ENCODE peak calls at places on chromosome 15, in five cellular contexts. Z is LoVo; Y is stimulated activated CD4-positive, alpha-beta T cell treated with anti-CD3 and anti-CD28 coated beads, Interleukin-12 subunit alpha, Interleukin-12 subunit beta, amount 100 ng/mL, for 4 hours; I is iPS-NIHi11; R is NCI-H69. D is an unnamed sample.

GRCh38 chr15:82624008-82624407 is 23.2 kb downstream of the CPEB1 start:
- DNase-seq in Y (no peak), Z (no peak), I (no peak), R (no peak), D (no peak)

GRCh38 chr15:47674576-47675232 is 42.6 kb upstream of the SEMA6D start:
- DNase-seq in I (no peak), Z (no peak), R (peak), Y (no peak), D (no peak)

GRCh38 chr15:82146990-82147461 is 101.2 kb upstream of the MEX3B start:
- DNase-seq in I (no peak), Z (peak), Y (no peak), R (no peak), D (peak)

GRCh38 chr15:94008101-94009080 is 223.0 kb upstream of the MCTP2 start:
- DNase-seq in I (no peak), Z (no peak), R (no peak), Y (no peak), D (no peak)

GRCh38 chr15:83977992-83978391 is 257.6 kb upstream of the GOLGA6L4 start:
- DNase-seq in Y (no peak), R (no peak), Z (no peak), I (no peak), D (no peak)

GRCh38 chr15:87863152-87863551 is 393.4 kb downstream of the NTRK3 start:
- DNase-seq in I (peak), Y (no peak), Z (no peak), R (no peak), D (peak)

GRCh38 chr15:74664028-74664616 is 31.7 kb downstream of the EDC3 start:
- DNase-seq in R (peak), I (no peak), Z (no peak), Y (no peak), D (no peak)

GRCh38 chr15:60734846-60735245 is 255.9 kb upstream of the ICE2 start:
- DNase-seq in R (no peak), I (no peak), Z (no peak), Y (no peak), D (no peak)

GRCh38 chr15:82986442-82986780 is 401 bp downstream of the RAMAC start:
- DNase-seq in Z (peak), I (peak), R (peak), Y (no peak), D (no peak)

GRCh38 chr15:82850242-82850591 is 40.8 kb downstream of the WHAMM start:
- DNase-seq in R (peak), Y (no peak), I (peak), Z (no peak), D (peak)

GRCh38 chr15:53811530-53811929 is 52.1 kb upstream of the WDR72 start:
- DNase-seq in I (no peak), R (peak), Y (no peak), Z (peak), D (peak)

GRCh38 chr15:96354731-96355560 is 24.4 kb downstream of the NR2F2 start:
- DNase-seq in Y (no peak), I (no peak), R (peak), Z (peak), D (peak)

GRCh38 chr15:49242820-49243219 is 72.8 kb downstream of the GALK2 start:
- DNase-seq in R (no peak), Z (no peak), Y (no peak), I (peak), D (peak)

GRCh38 chr15:25088261-25088790 is 133.5 kb downstream of the SNRPN start:
- DNase-seq in Z (no peak), I (no peak), Y (no peak), R (no peak), D (no peak)

GRCh38 chr15:48560321-48561051 is 85.0 kb downstream of the FBN1 start:
- DNase-seq in Y (no peak), I (no peak), R (no peak), Z (no peak), D (no peak)

GRCh38 chr15:29596266-29596665 is 226.0 kb downstream of the TJP1 start:
- DNase-seq in Z (no peak), Y (no peak), R (peak), I (no peak), D (peak)

GRCh38 chr15:70863450-70864218 is 9.7 kb upstream of the LARP6 start:
- DNase-seq in R (no peak), Z (peak), I (no peak), Y (no peak), D (no peak)

GRCh38 chr15:33310481-33311311 is at the start of gene RYR3:
- DNase-seq in R (peak), Y (no peak), Z (no peak), I (peak), D (peak)

GRCh38 chr15:31452595-31453557 is 126.2 kb downstream of the KLF13 start:
- DNase-seq in R (no peak), I (no peak), Y (no peak), Z (no peak), D (no peak)

GRCh38 chr15:85582719-85583089 is 202.3 kb downstream of the AKAP13 start:
- DNase-seq in I (no peak), R (no peak), Z (no peak), Y (peak), D (peak)

GRCh38 chr15:82056900-82057825 is 11.3 kb upstream of the MEX3B start:
- DNase-seq in I (no peak), Z (no peak), R (peak), Y (no peak), D (no peak)

GRCh38 chr15:89958107-89958805 is 42.9 kb upstream of the ZNF710 start:
- DNase-seq in Z (peak), I (no peak), Y (no peak), R (no peak), D (no peak)

GRCh38 chr15:58515807-58516206 is 84.0 kb downstream of the LIPC start:
- DNase-seq in Y (no peak), Z (no peak), R (no peak), I (no peak), D (peak)

GRCh38 chr15:96345560-96346389 is 15.3 kb downstream of the NR2F2 start:
- DNase-seq in I (no peak), R (peak), Z (no peak), Y (no peak), D (peak)

GRCh38 chr15:69662668-69663000 is 210.0 kb downstream of the RPLP1 start:
- DNase-seq in I (no peak), R (no peak), Z (no peak), Y (no peak), D (no peak)

GRCh38 chr15:83843511-83843910 is 189.6 kb downstream of the ADAMTSL3 start:
- DNase-seq in Y (no peak), I (no peak), Z (no peak), R (no peak), D (no peak)

GRCh38 chr15:34336947-34337556 is 529 bp downstream of the SLC12A6 start:
- DNase-seq in R (peak), I (no peak), Z (no peak), Y (no peak), D (peak)

GRCh38 chr15:37107071-37107753 is 6.9 kb upstream of the MEIS2 start:
- DNase-seq in Y (no peak), Z (no peak), R (peak), I (peak), D (no peak)

GRCh38 chr15:61750271-61751084 is 309.8 kb downstream of the VPS13C start:
- DNase-seq in Y (no peak), I (peak), R (peak), Z (no peak), D (no peak)

GRCh38 chr15:58066042-58066867 is 744 bp upstream of the ALDH1A2 start:
- DNase-seq in Z (peak), Y (peak), I (peak), R (peak), D (no peak)

GRCh38 chr15:66178531-66178910 is 75.0 kb downstream of the MEGF11 start:
- DNase-seq in R (no peak), Y (no peak), Z (no peak), I (peak), D (no peak)

GRCh38 chr15:85388506-85388905 is 8.1 kb downstream of the AKAP13 start:
- DNase-seq in Y (no peak), Z (no peak), R (no peak), I (no peak), D (no peak)

GRCh38 chr15:74302821-74303359 is 64.6 kb downstream of the CYP11A1 start:
- DNase-seq in R (peak), Y (peak), Z (peak), I (peak), D (peak)

GRCh38 chr15:100466073-100466472 is 62.7 kb downstream of the CERS3 start:
- DNase-seq in Z (no peak), I (no peak), R (no peak), Y (no peak), D (no peak)

GRCh38 chr15:92012368-92012629 is 158.8 kb downstream of the SLCO3A1 start:
- DNase-seq in R (no peak), I (no peak), Z (no peak), Y (no peak), D (no peak)

GRCh38 chr15:52728899-52729298 is 49.7 kb upstream of the ATOSA start:
- DNase-seq in Y (no peak), Z (no peak), R (no peak), I (no peak), D (no peak)

GRCh38 chr15:85108136-85108535 is 126.5 kb downstream of the PDE8A start:
- DNase-seq in Y (no peak), I (no peak), R (no peak), Z (no peak), D (no peak)

GRCh38 chr15:89845305-89845893 is 30.7 kb upstream of the ANPEP start:
- DNase-seq in Y (no peak), I (no peak), R (no peak), Z (peak), D (no peak)

D was measured in OCI-M1.